ENCODE peak calls at places on chromosomes 5 and 9, in seven cellular contexts. Y is gastrocnemius medialis, E is choroid plexus epithelial cell, V is stomach, F is neuronal stem cell, R is HepG2, X is heart right ventricle. Z is an unnamed sample.
A peak's percentile ranks its signal among the peaks of the same experiment; 100 is the strongest.

GRCh38 chr9:136252281-136252680 is 6.7 kb upstream of the QSOX2 start:
- DNase-seq in Y (no peak), E (no peak), V (no peak), F (no peak), R (no peak), X (peak; percentile 9), Z (no peak)

GRCh38 chr9:100775912-100776311 is 198.0 kb downstream of the CAVIN4 start:
- DNase-seq in Y (no peak), E (no peak), V (no peak), F (no peak), R (no peak), X (no peak), Z (no peak)

GRCh38 chr5:132464155-132464939 is 26.2 kb downstream of the IRF1 start:
- DNase-seq in Y (no peak), E (no peak), V (no peak), F (no peak), R (no peak), X (no peak), Z (peak; percentile 13)

GRCh38 chr9:126650404-126650804 is 36.7 kb downstream of the LMX1B start:
- DNase-seq in Y (no peak), E (no peak), V (no peak), F (no peak), R (no peak), X (no peak), Z (no peak)

GRCh38 chr9:130265431-130266235 is at the start of gene HMCN2:
- DNase-seq in Y (no peak), E (peak; percentile 9), V (no peak), F (peak; percentile 37), R (no peak), X (peak; percentile 61), Z (no peak)

GRCh38 chr9:101571114-101571513 is 23.7 kb downstream of the PPP3R2 start:
- DNase-seq in Y (no peak), E (no peak), V (no peak), F (no peak), R (no peak), X (no peak), Z (no peak)

GRCh38 chr5:151742870-151743294 is 15.5 kb downstream of the ATOX1 start:
- DNase-seq in Y (no peak), E (peak; percentile 79), V (no peak), F (peak; percentile 49), R (peak; percentile 41), X (peak; percentile 22), Z (peak; percentile 67)

GRCh38 chr9:98951967-98952366 is 8.3 kb downstream of the COL15A1 start:
- DNase-seq in Y (no peak), E (no peak), V (no peak), F (no peak), R (no peak), X (no peak), Z (no peak)

GRCh38 chr5:52727001-52727400 is 60.7 kb upstream of the ITGA1 start:
- DNase-seq in Y (no peak), E (no peak), V (no peak), F (no peak), R (no peak), X (no peak), Z (no peak)

GRCh38 chr5:55160493-55161209 is 680 bp downstream of the GPX8 start:
- DNase-seq in Y (peak; percentile 21), E (peak; percentile 98), V (peak; percentile 34), F (no peak), R (no peak), X (no peak), Z (peak; percentile 62)

GRCh38 chr9:94014066-94014654 is 59.0 kb upstream of the BARX1 start:
- DNase-seq in Y (no peak), E (peak; percentile 78), V (no peak), F (peak; percentile 18), R (peak; percentile 41), X (no peak), Z (no peak)

GRCh38 chr5:10747678-10748622 is 13.1 kb downstream of the DAP start:
- DNase-seq in Y (no peak), E (no peak), V (no peak), F (no peak), R (peak; percentile 40), X (no peak), Z (no peak)

GRCh38 chr5:132758406-132758805 is 11.2 kb downstream of the CCNI2 start:
- DNase-seq in Y (no peak), E (no peak), V (no peak), F (no peak), R (no peak), X (no peak), Z (no peak)

GRCh38 chr9:95107001-95107749 is 210.3 kb downstream of the FANCC start:
- DNase-seq in Y (no peak), E (peak; percentile 80), V (no peak), F (no peak), R (no peak), X (no peak), Z (peak; percentile 59)

GRCh38 chr9:92707530-92707929 is 37.6 kb upstream of the IPPK start:
- DNase-seq in Y (no peak), E (no peak), V (no peak), F (no peak), R (no peak), X (no peak), Z (no peak)

GRCh38 chr9:114098660-114099522 is at the start of gene KIF12:
- DNase-seq in Y (no peak), E (no peak), V (peak; percentile 83), F (peak; percentile 44), R (peak; percentile 74), X (no peak), Z (peak; percentile 43)
- H3K4me3 ChIP-seq in Y (peak within 1 kb of the TSS; percentile 49), E (peak within 1 kb of the TSS; percentile 46), V (peak within 1 kb of the TSS; percentile 51), F (peak within 1 kb of the TSS; percentile 85), R (peak within 1 kb of the TSS; percentile 67), X (peak within 1 kb of the TSS; percentile 47), Z (peak within 1 kb of the TSS; percentile 33)

GRCh38 chr9:6214903-6215302 is 704 bp upstream of the IL33 start:
- DNase-seq in Y (no peak), E (peak; percentile 49), V (no peak), F (no peak), R (no peak), X (no peak), Z (no peak)

GRCh38 chr9:6214451-6214850 is 1.2 kb upstream of the IL33 start:
- DNase-seq in Y (no peak), E (no peak), V (no peak), F (no peak), R (no peak), X (no peak), Z (no peak)

GRCh38 chr9:6216002-6216401 is 395 bp downstream of the IL33 start:
- DNase-seq in Y (no peak), E (no peak), V (no peak), F (no peak), R (no peak), X (no peak), Z (no peak)

GRCh38 chr9:6216951-6217350 is 1.3 kb downstream of the IL33 start:
- DNase-seq in Y (no peak), E (no peak), V (no peak), F (no peak), R (no peak), X (no peak), Z (no peak)

GRCh38 chr9:6215562-6215961 is at the start of gene IL33:
- DNase-seq in Y (peak; percentile 4), E (peak; percentile 15), V (no peak), F (no peak), R (no peak), X (no peak), Z (peak; percentile 31)
- H3K4me3 ChIP-seq in Y (peak within 1 kb of the TSS; percentile 17), E (no peak within 1 kb of the TSS), V (peak within 1 kb of the TSS; percentile 34), F (no peak within 1 kb of the TSS), R (no peak within 1 kb of the TSS), X (peak within 1 kb of the TSS; percentile 56), Z (peak within 1 kb of the TSS; percentile 36)

GRCh38 chr5:176743136-176743827 is 67.1 kb upstream of the UNC5A start:
- DNase-seq in Y (no peak), E (no peak), V (no peak), F (no peak), R (no peak), X (no peak), Z (no peak)
- H3K4me3 ChIP-seq in Y (no peak overlapping the region), E (no peak overlapping the region), V (peak overlapping the region; percentile 30), F (peak overlapping the region; percentile 65), R (no peak overlapping the region), X (peak overlapping the region; percentile 29), Z (no peak overlapping the region)

DNA sequence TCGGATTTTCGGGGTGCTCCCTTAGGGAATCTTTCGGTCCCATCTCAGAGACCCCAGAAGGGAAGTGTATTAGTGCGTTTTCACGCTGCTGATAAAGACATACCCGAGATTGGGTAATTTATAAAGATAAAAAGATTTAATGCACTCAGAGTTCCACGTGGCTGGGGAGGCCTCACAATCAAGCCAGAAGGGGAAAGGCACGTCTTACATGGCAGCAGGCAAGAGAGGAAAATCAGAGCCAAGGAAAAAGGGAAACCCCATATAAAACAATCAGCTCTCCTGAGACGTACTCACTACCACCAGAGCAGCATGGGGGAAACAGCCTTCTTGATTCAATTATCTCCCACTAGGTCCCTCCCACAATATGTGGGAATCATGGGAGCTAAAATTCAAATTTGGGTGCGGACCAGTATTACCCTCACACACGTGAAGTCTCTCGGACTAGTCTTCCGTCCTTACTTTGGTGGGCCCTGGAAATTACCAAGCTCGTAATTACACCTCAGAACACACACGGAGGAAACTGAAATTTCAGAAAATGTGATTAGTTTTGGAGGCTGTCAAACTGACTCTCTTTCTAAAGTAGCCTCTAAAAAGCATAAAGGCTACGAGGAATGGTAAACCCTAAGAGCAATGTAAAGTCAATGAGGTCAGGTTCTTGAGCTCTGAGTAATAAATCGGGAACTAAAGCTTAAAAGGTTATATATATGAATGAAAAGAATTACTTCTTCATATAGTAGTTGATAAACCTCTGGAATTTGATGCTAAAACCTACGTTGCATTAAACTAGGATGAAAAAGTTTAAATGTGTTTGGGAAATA is 699 bp upstream of the FEM1C start:
- DNase-seq in Y (no peak), E (no peak), V (no peak), F (no peak), R (no peak), X (no peak), Z (no peak)
- H3K4me3 ChIP-seq in Y (peak overlapping the region; percentile 86), E (peak overlapping the region; percentile 3), V (peak overlapping the region; percentile 62), F (no peak overlapping the region), R (peak overlapping the region; percentile 54), X (peak overlapping the region; percentile 94), Z (peak overlapping the region; percentile 66)